ENCODE peak calls at places on chromosomes 1 and 21, in ten cellular contexts. L is astrocyte; G is small intestine; E is effector memory CD4-positive, alpha-beta T cell; U is left lung; C is adipocyte; B is naive thymus-derived CD4-positive, alpha-beta T cell; S is PC-9; Z is aorta; A is mammary epithelial cell. Q is an unnamed sample. For H3K4me1, the result is how much of the 10 kb centered on the place peaks cover.

GRCh38 chr1:2431095-2431494 is 18.7 kb upstream of the PEX10 start:
- DNase-seq in L (no peak), G (no peak), E (no peak), U (no peak), C (no peak), B (no peak), S (no peak), Z (no peak), A (peak), Q (no peak)

GRCh38 chr1:59272507-59272906 is 24.4 kb upstream of the FGGY start:
- DNase-seq in L (peak), G (no peak), E (no peak), U (no peak), C (peak), B (no peak), S (no peak), Z (peak), A (peak), Q (no peak)

GRCh38 chr1:28027660-28028059 is 60.8 kb downstream of the EYA3 start:
- DNase-seq in L (no peak), G (no peak), E (no peak), U (no peak), C (no peak), B (no peak), S (no peak), Z (no peak), A (no peak), Q (no peak)

GRCh38 chr1:51294566-51295184 is 35.7 kb downstream of the TTC39A start:
- DNase-seq in L (no peak), G (no peak), E (no peak), U (no peak), C (no peak), B (no peak), S (no peak), Z (no peak), A (no peak), Q (no peak)

GRCh38 chr1:70411360-70411844 is 334 bp downstream of the CTH start:
- DNase-seq in L (peak), G (no peak), E (no peak), U (no peak), C (peak), B (no peak), S (peak), Z (peak), A (no peak), Q (peak)

GRCh38 chr21:16942703-16943102 is 570.1 kb upstream of the CXADR start:
- DNase-seq in L (peak), G (no peak), E (no peak), U (no peak), C (peak), B (no peak), S (no peak), Z (no peak), A (peak), Q (no peak)

GRCh38 chr21:45583831-45584509 is 41.7 kb upstream of the SLC19A1 start:
- DNase-seq in L (no peak), G (no peak), E (no peak), U (no peak), C (no peak), B (no peak), S (no peak), Z (peak), A (no peak), Q (peak)

GRCh38 chr1:156073110-156073693 is 9.1 kb downstream of the MEX3A start:
- DNase-seq in L (no peak), G (no peak), E (no peak), U (no peak), C (no peak), B (no peak), S (no peak), Z (no peak), A (no peak), Q (no peak)

GRCh38 chr1:202703191-202703590 is 7.1 kb downstream of the SYT2 start:
- DNase-seq in L (no peak), G (no peak), E (no peak), U (no peak), C (no peak), B (no peak), S (no peak), Z (no peak), A (no peak), Q (no peak)

GRCh38 chr1:69196071-69196470 is 371.7 kb upstream of the LRRC7 start:
- DNase-seq in L (no peak), G (no peak), E (no peak), U (no peak), C (no peak), B (no peak), S (no peak), Z (no peak), A (no peak), Q (no peak)

GRCh38 chr1:52905376-52905698 is 16.2 kb downstream of the ECHDC2 start:
- DNase-seq in L (no peak), G (no peak), E (no peak), U (no peak), C (no peak), B (no peak), S (no peak), Z (no peak), A (no peak), Q (no peak)

GRCh38 chr1:180098242-180098995 is 56.2 kb upstream of the QSOX1 start:
- DNase-seq in L (peak), G (no peak), E (no peak), U (no peak), C (peak), B (no peak), S (peak), Z (no peak), A (peak), Q (no peak)

GRCh38 chr1:3903141-3904005 is 3.3 kb upstream of the C1orf174 start:
- DNase-seq in L (no peak), G (peak), E (no peak), U (no peak), C (no peak), B (peak), S (no peak), Z (peak), A (no peak), Q (peak)

GRCh38 chr1:117673405-117673804 is 67.6 kb downstream of the TENT5C start:
- DNase-seq in L (peak), G (no peak), E (no peak), U (no peak), C (peak), B (no peak), S (peak), Z (no peak), A (peak), Q (no peak)

GRCh38 chr1:214439352-214440119 is 111.9 kb downstream of the PTPN14 start:
- DNase-seq in L (peak), G (peak), E (no peak), U (no peak), C (no peak), B (peak), S (peak), Z (no peak), A (peak), Q (no peak)

GRCh38 chr1:199149591-199149990 is 510.8 kb downstream of the PTPRC start:
- DNase-seq in L (no peak), G (no peak), E (no peak), U (no peak), C (no peak), B (no peak), S (no peak), Z (no peak), A (no peak), Q (no peak)

GRCh38 chr1:173861731-173862145 is 6.1 kb downstream of the GAS5 start:
- DNase-seq in L (no peak), G (no peak), E (no peak), U (no peak), C (no peak), B (no peak), S (peak), Z (no peak), A (peak), Q (no peak)

GRCh38 chr1:234611799-234612351 is 1.9 kb upstream of the IRF2BP2 start:
- DNase-seq in L (no peak), G (peak), E (peak), U (no peak), C (no peak), B (no peak), S (peak), Z (peak), A (no peak), Q (peak)

GRCh38 chr21:43312011-43312410 is 114.9 kb downstream of the SIK1 start:
- DNase-seq in L (no peak), G (peak), E (no peak), U (no peak), C (no peak), B (no peak), S (no peak), Z (no peak), A (no peak), Q (no peak)

GRCh38 chr1:29633271-29633615 is 396.9 kb downstream of the PTPRU start:
- DNase-seq in L (no peak), G (no peak), E (no peak), U (no peak), C (no peak), B (no peak), S (no peak), Z (no peak), A (no peak), Q (no peak)

GRCh38 chr1:228267962-228268890 is 60.4 kb downstream of the OBSCN start:
- DNase-seq in L (no peak), G (no peak), E (no peak), U (peak), C (no peak), B (no peak), S (no peak), Z (no peak), A (no peak), Q (no peak)

GRCh38 chr1:229339086-229339485 is 3.8 kb downstream of the CCSAP start:
- DNase-seq in L (no peak), G (no peak), E (no peak), U (no peak), C (no peak), B (no peak), S (no peak), Z (no peak), A (no peak), Q (no peak)

GRCh38 chr1:55723001-55723400 is 507.8 kb upstream of the USP24 start:
- DNase-seq in L (peak), G (no peak), E (no peak), U (no peak), C (no peak), B (no peak), S (no peak), Z (no peak), A (no peak), Q (no peak)

GRCh38 chr1:118148034-118148433 is 37.0 kb downstream of the SPAG17 start:
- DNase-seq in L (peak), G (no peak), E (no peak), U (no peak), C (peak), B (no peak), S (no peak), Z (no peak), A (no peak), Q (no peak)

GRCh38 chr1:203306970-203307541 is 1.7 kb downstream of the BTG2 start:
- DNase-seq in L (peak), G (no peak), E (no peak), U (peak), C (no peak), B (peak), S (no peak), Z (peak), A (peak), Q (peak)

GRCh38 chr1:155910621-155911121 is 478 bp downstream of the RIT1 start:
- DNase-seq in L (peak), G (peak), E (no peak), U (no peak), C (peak), B (no peak), S (no peak), Z (no peak), A (peak), Q (no peak)

GRCh38 chr1:56437959-56438358 is 141.4 kb downstream of the PLPP3 start:
- DNase-seq in L (no peak), G (no peak), E (no peak), U (no peak), C (no peak), B (no peak), S (no peak), Z (no peak), A (peak), Q (no peak)

GRCh38 chr1:14723401-14723800 is 124.9 kb downstream of the KAZN start:
- DNase-seq in L (no peak), G (no peak), E (no peak), U (no peak), C (no peak), B (no peak), S (no peak), Z (no peak), A (no peak), Q (no peak)

GRCh38 chr1:214902636-214903320 is 179.8 kb upstream of the KCNK2 start:
- DNase-seq in L (peak), G (no peak), E (no peak), U (no peak), C (peak), B (no peak), S (peak), Z (no peak), A (peak), Q (no peak)

GRCh38 chr1:47881505-47882442 is 115.4 kb downstream of the TRABD2B start:
- DNase-seq in L (no peak), G (no peak), E (no peak), U (no peak), C (peak), B (no peak), S (no peak), Z (no peak), A (peak), Q (no peak)

GRCh38 chr1:119475866-119476439 is 31.1 kb upstream of the HSD3B1 start:
- DNase-seq in L (no peak), G (peak), E (no peak), U (peak), C (peak), B (no peak), S (peak), Z (no peak), A (peak), Q (no peak)

GRCh38 chr1:175865041-175865766 is 121.8 kb upstream of the TNR start:
- DNase-seq in L (no peak), G (no peak), E (no peak), U (no peak), C (peak), B (no peak), S (no peak), Z (no peak), A (no peak), Q (no peak)

GRCh38 chr1:15324867-15325335 is 77.9 kb downstream of the FHAD1 start:
- DNase-seq in L (no peak), G (peak), E (no peak), U (no peak), C (no peak), B (no peak), S (no peak), Z (no peak), A (no peak), Q (no peak)

GRCh38 chr1:9434247-9434646 is 105.0 kb upstream of the SLC25A33 start:
- DNase-seq in L (no peak), G (no peak), E (no peak), U (no peak), C (no peak), B (no peak), S (no peak), Z (no peak), A (peak), Q (no peak)

GRCh38 chr1:9437931-9438330 is 101.3 kb upstream of the SLC25A33 start:
- DNase-seq in L (peak), G (no peak), E (no peak), U (no peak), C (no peak), B (no peak), S (no peak), Z (peak), A (peak), Q (no peak)

GRCh38 chr1:9436258-9436657 is 103.0 kb upstream of the SLC25A33 start:
- DNase-seq in L (no peak), G (peak), E (no peak), U (no peak), C (no peak), B (no peak), S (no peak), Z (no peak), A (peak), Q (no peak)

GRCh38 chr1:9435101-9435636 is 104.1 kb upstream of the SLC25A33 start:
- DNase-seq in L (peak), G (peak), E (no peak), U (no peak), C (no peak), B (no peak), S (no peak), Z (no peak), A (peak), Q (no peak)

GRCh38 chr1:9435854-9436253 is 103.4 kb upstream of the SLC25A33 start:
- DNase-seq in L (no peak), G (peak), E (no peak), U (no peak), C (no peak), B (no peak), S (no peak), Z (no peak), A (no peak), Q (no peak)
- H3K4me1 ChIP-seq in L (under half), G (under half), E (under half), U (under half), C (under half), B (under half), S (under half), Z (under half), A (under half), Q (under half)

GRCh38 chr1:31715097-31715872 is 11.5 kb upstream of the COL16A1 start:
- DNase-seq in L (peak), G (peak), E (no peak), U (peak), C (peak), B (no peak), S (peak), Z (peak), A (no peak), Q (peak)
- H3K4me1 ChIP-seq in L (half or more), G (under half), E (under half), U (under half), C (half or more), B (under half), S (under half), Z (under half), A (under half), Q (under half)

GRCh38 chr1:46611691-46612221 is 4.9 kb downstream of the MOB3C start:
- DNase-seq in L (no peak), G (no peak), E (no peak), U (no peak), C (peak), B (no peak), S (peak), Z (no peak), A (peak), Q (no peak)
- H3K4me1 ChIP-seq in L (under half), G (under half), E (under half), U (half or more), C (under half), B (under half), S (half or more), Z (under half), A (half or more), Q (half or more)

GRCh38 chr1:18942340-18942739 is 14.1 kb downstream of the IFFO2 start:
- DNase-seq in L (no peak), G (no peak), E (no peak), U (no peak), C (no peak), B (no peak), S (no peak), Z (no peak), A (no peak), Q (no peak)
- H3K4me1 ChIP-seq in L (half or more), G (under half), E (half or more), U (half or more), C (under half), B (half or more), S (under half), Z (under half), A (half or more), Q (under half)

DNA sequence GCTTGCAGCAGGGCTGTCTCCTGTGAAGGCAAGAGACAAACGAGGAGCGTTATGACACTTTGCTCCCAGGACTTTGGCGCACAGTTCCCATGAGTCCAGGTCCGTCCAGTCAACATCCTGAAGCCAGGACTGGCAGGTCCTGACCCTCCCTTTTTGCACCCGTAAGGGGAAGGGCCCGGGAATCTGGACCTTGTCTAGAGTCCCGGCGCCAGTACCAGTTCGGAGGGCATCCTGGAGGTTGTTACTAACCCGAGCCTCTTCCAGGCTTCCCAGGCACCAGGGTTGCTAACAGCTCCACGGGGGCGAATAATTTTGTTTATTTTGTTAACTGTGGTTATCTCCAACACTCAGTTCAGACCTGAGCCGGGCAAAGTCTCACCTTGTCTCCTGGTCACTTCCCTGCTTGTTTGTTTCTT is 681 bp upstream of the RWDD3 start:
- DNase-seq in L (peak), G (peak), E (no peak), U (peak), C (peak), B (no peak), S (no peak), Z (no peak), A (no peak), Q (peak)
- H3K4me1 ChIP-seq in L (under half), G (under half), E (under half), U (under half), C (under half), B (under half), S (under half), Z (under half), A (under half), Q (half or more)

DNA sequence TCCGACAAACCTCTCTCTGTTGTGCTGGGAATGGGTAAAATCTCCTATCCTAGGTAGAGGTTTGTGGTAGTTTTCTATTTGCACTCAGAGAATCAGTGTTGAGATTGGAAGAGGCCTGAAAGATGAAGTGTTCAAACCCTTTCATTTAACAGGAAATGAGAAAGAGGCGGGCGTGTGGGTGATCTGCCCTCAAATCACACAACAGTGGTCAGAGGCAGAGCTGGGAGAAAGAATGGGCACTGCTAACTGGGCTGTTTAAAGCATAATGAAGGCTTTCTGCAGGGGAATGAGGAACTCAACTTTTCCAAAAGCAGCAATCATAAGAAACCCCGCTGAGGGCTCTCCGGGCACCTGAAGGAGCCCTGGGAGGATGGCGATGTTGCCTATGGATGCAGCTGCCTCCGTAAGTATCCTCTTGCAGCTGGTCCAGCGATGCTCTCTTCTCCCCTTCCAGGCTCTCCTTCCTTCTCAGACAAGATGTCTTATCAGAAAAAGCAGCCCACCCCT is 1.0 kb downstream of the LORICRIN start:
- DNase-seq in L (peak), G (no peak), E (no peak), U (no peak), C (peak), B (peak), S (no peak), Z (no peak), A (no peak), Q (no peak)
- H3K4me1 ChIP-seq in L (under half), G (under half), E (under half), U (under half), C (under half), B (under half), S (under half), Z (under half), A (under half), Q (under half)

DNA sequence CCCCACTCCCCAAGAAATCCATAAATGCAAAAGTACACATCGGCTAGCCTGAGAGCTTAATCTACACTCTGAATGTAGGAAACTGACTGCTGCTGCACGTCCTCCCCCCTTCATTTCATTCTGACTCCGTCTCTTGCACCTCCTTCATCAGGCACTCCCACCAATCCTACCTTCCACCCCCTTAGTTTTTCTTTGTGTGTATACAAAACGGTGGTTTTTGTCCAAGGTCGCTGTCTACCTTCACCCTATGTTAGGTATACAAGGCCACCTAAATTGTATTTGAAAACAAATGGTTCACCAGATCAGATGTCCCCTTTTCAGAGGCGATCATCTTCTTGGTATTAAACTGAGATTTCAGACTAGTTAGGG is 1.9 kb downstream of the WDR26 start:
- DNase-seq in L (no peak), G (peak), E (no peak), U (no peak), C (peak), B (peak), S (no peak), Z (no peak), A (peak), Q (no peak)
- H3K4me1 ChIP-seq in L (under half), G (under half), E (under half), U (half or more), C (under half), B (under half), S (half or more), Z (under half), A (under half), Q (half or more)

Q was measured in spleen.